ENCODE peak calls at places on chromosomes 5 and 9, in seven cellular contexts. S is GM23338, T is spleen, M is caudate nucleus, C is RWPE1, U is keratinocyte, K is uterus. I is an unnamed sample.

GRCh38 chr5:123752576-123752975 is 240.6 kb downstream of the CSNK1G3 start:
- DNase-seq in S (no peak), T (no peak), M (no peak), C (no peak), U (no peak), K (no peak), I (peak; percentile 36)

GRCh38 chr9:95770653-95771131 is 104.8 kb upstream of the ERCC6L2 start:
- DNase-seq in S (peak; percentile 85), T (no peak), M (no peak), C (no peak), U (no peak), K (no peak), I (peak; percentile 30)

GRCh38 chr9:18238254-18238653 is 235.7 kb upstream of the ADAMTSL1 start:
- DNase-seq in S (no peak), T (no peak), M (no peak), C (peak; percentile 73), U (peak; percentile 25), K (no peak), I (no peak)

GRCh38 chr9:77017505-77017894 is 2.0 kb upstream of the FOXB2 start:
- DNase-seq in S (no peak), T (no peak), M (no peak), C (no peak), U (no peak), K (no peak), I (no peak)

GRCh38 chr5:6482735-6483134 is 34.1 kb downstream of the UBE2QL1 start:
- DNase-seq in S (no peak), T (no peak), M (no peak), C (no peak), U (no peak), K (no peak), I (no peak)

GRCh38 chr5:147140558-147140957 is 94.3 kb upstream of the STK32A start:
- DNase-seq in S (no peak), T (no peak), M (no peak), C (no peak), U (no peak), K (no peak), I (peak; percentile 32)

GRCh38 chr9:22160235-22160634 is 151.1 kb upstream of the CDKN2B start:
- DNase-seq in S (no peak), T (no peak), M (no peak), C (no peak), U (no peak), K (no peak), I (no peak)

GRCh38 chr5:64811050-64811640 is 42.4 kb downstream of the CWC27 start:
- DNase-seq in S (peak; percentile 68), T (no peak), M (no peak), C (peak; percentile 50), U (peak; percentile 25), K (no peak), I (peak; percentile 56)

GRCh38 chr5:95806687-95807086 is 15.8 kb downstream of the GLRX start:
- DNase-seq in S (no peak), T (no peak), M (no peak), C (no peak), U (no peak), K (no peak), I (no peak)

GRCh38 chr5:95810305-95811125 is 12.0 kb downstream of the GLRX start:
- DNase-seq in S (peak; percentile 28), T (no peak), M (no peak), C (no peak), U (no peak), K (no peak), I (no peak)

GRCh38 chr5:95808686-95809413 is 13.7 kb downstream of the GLRX start:
- DNase-seq in S (no peak), T (peak; percentile 94), M (no peak), C (no peak), U (no peak), K (peak; percentile 80), I (peak; percentile 73)

GRCh38 chr5:95809414-95809960 is 13.0 kb downstream of the GLRX start:
- DNase-seq in S (no peak), T (no peak), M (no peak), C (no peak), U (no peak), K (no peak), I (no peak)

GRCh38 chr5:95808013-95808685 is 14.4 kb downstream of the GLRX start:
- DNase-seq in S (no peak), T (no peak), M (no peak), C (no peak), U (no peak), K (no peak), I (no peak)
- H3K27ac ChIP-seq in S (no peak overlapping the region), T (peak overlapping the region; percentile 61), M (peak overlapping the region; percentile 14), C (no peak overlapping the region), U (no peak overlapping the region), K (peak overlapping the region; percentile 45), I (peak overlapping the region; percentile 38)

GRCh38 chr9:90965911-90966290 is 164.3 kb downstream of the SYK start:
- DNase-seq in S (no peak), T (no peak), M (no peak), C (no peak), U (no peak), K (no peak), I (no peak)

GRCh38 chr9:90966475-90967150 is 165.0 kb downstream of the SYK start:
- DNase-seq in S (no peak), T (no peak), M (no peak), C (peak; percentile 77), U (no peak), K (no peak), I (no peak)

GRCh38 chr9:90964101-90965020 is 162.7 kb downstream of the SYK start:
- DNase-seq in S (peak; percentile 35), T (peak; percentile 77), M (no peak), C (no peak), U (no peak), K (peak; percentile 58), I (peak; percentile 47)

GRCh38 chr9:90967171-90967570 is 165.6 kb downstream of the SYK start:
- DNase-seq in S (peak; percentile 25), T (no peak), M (no peak), C (no peak), U (no peak), K (no peak), I (no peak)

DNA sequence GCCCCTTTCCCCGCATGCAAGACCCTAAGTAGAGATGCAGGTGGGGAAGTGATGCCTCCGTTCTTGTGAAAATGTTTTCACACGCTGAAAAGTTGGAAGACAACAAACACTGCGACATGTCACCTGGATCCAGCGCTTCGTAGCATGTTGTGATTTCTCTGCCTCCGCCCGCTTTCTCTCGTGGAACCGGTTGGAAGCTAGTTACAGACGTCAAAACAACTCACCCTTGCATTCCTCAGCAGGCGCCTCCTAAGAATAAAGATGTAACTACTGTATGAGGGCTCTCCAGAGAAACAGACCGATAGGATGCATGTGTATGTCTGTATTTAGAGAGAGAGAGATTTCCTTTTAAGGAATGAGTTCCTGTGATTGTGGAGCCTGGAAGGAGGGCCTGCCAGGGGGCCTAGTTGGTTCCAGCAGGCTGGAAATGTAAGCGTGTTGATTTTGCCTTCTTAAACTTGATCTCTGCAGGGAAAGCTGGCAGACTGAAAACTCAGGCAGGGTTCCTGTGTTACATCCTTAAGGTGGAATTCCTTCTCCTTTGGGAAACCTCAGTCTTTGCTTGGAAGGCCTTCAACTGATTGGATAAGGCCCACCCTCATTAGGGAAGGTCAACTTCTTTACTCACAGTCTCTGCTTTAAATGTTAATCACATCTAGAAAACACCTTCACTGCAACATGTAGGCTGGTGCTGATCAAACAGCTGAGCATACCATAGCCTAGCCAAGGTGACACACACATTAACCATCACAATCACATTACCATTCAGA is 163.7 kb downstream of the SYK start:
- DNase-seq in S (peak; percentile 21), T (no peak), M (no peak), C (no peak), U (no peak), K (peak; percentile 26), I (no peak)
- H3K27ac ChIP-seq in S (no peak overlapping the region), T (no peak overlapping the region), M (no peak overlapping the region), C (no peak overlapping the region), U (no peak overlapping the region), K (peak overlapping the region; percentile 79), I (peak overlapping the region; percentile 68)

GRCh38 chr9:137198051-137198747 is 2.3 kb downstream of the TPRN start:
- DNase-seq in S (no peak), T (no peak), M (no peak), C (peak; percentile 59), U (no peak), K (no peak), I (peak; percentile 71)

GRCh38 chr9:137194909-137195308 is 5.6 kb downstream of the TPRN start:
- DNase-seq in S (no peak), T (no peak), M (peak; percentile 45), C (no peak), U (no peak), K (no peak), I (peak; percentile 38)

GRCh38 chr9:137194388-137194787 is 5.9 kb downstream of the SSNA1 start:
- DNase-seq in S (no peak), T (no peak), M (peak; percentile 85), C (no peak), U (no peak), K (no peak), I (peak; percentile 65)

GRCh38 chr9:137193771-137194170 is 5.3 kb downstream of the SSNA1 start:
- DNase-seq in S (no peak), T (no peak), M (no peak), C (no peak), U (no peak), K (no peak), I (no peak)

GRCh38 chr9:137195525-137196220 is 4.9 kb downstream of the TPRN start:
- DNase-seq in S (no peak), T (no peak), M (no peak), C (no peak), U (no peak), K (no peak), I (peak; percentile 65)
- H3K27ac ChIP-seq in S (no peak overlapping the region), T (no peak overlapping the region), M (peak overlapping the region; percentile 100), C (peak overlapping the region; percentile 99), U (no peak overlapping the region), K (no peak overlapping the region), I (peak overlapping the region; percentile 58)

GRCh38 chr5:18397393-18397792 is 763.1 kb downstream of the TAF11L14 start:
- DNase-seq in S (no peak), T (no peak), M (no peak), C (no peak), U (no peak), K (no peak), I (peak; percentile 35)

GRCh38 chr5:18395126-18396110 is 761.2 kb downstream of the TAF11L14 start:
- DNase-seq in S (no peak), T (no peak), M (no peak), C (peak; percentile 8), U (no peak), K (no peak), I (no peak)

GRCh38 chr5:18393546-18393945 is 759.3 kb downstream of the TAF11L14 start:
- DNase-seq in S (no peak), T (no peak), M (no peak), C (no peak), U (no peak), K (no peak), I (no peak)

DNA sequence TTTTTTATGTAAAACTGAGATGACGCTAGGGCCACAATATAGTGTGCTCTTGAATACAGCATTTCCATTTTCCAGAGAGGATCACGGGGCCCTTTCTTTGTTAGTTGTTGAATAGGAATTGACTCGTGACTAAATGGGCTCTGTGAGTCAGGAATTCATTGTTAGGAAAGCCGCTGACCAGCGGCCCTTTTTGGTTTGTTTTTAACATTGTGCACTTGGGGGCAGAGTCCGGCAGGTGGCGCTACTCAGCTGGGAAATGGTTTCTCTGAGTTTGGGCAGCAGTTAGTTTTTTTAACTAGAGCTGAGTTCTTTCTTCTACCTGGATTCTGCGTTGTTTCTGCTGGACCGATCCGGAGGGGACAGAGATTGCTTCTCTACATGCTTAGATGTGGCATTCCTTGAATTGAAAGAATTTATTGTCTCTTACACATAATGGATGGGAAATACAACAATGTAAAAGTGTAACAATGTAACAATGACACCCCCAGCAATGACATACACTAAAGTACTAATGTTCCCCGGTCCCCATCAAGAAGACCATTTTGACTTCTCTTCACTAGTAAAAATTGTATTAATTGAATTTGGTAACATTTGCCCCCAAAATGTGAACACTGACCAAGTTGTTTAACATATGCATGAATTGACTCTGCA is 760.0 kb downstream of the TAF11L14 start:
- DNase-seq in S (peak; percentile 87), T (peak; percentile 76), M (peak; percentile 59), C (peak; percentile 60), U (no peak), K (no peak), I (peak; percentile 79)
- H3K27ac ChIP-seq in S (no peak overlapping the region), T (no peak overlapping the region), M (no peak overlapping the region), C (no peak overlapping the region), U (no peak overlapping the region), K (no peak overlapping the region), I (no peak overlapping the region)

I was measured in hepatocyte.